ENCODE peak calls at places on chromosomes 16 and 17, in seven cellular contexts. Q is H54, M is ovary, R is gastrocnemius medialis, N is stomach, Y is adrenal gland, H is Peyer's patch. L is an unnamed sample.

GRCh38 chr17:5500804-5501391 is 14.5 kb downstream of the MIS12 start:
- DNase-seq in M (peak), Y (peak), H (peak), N (peak), Q (peak), R (peak), L (peak)

GRCh38 chr17:77837917-77838316 is 120.6 kb upstream of the TNRC6C start:
- DNase-seq in N (no peak), R (no peak), Y (no peak), M (no peak), H (peak), Q (no peak), L (no peak)

GRCh38 chr16:9706217-9706616 is 476.0 kb downstream of the GRIN2A start:
- DNase-seq in R (no peak), H (no peak), Y (no peak), N (no peak), M (no peak), Q (no peak), L (no peak)

GRCh38 chr16:66661210-66661560 is 35.4 kb downstream of the CMTM4 start:
- DNase-seq in H (no peak), Y (no peak), R (no peak), M (no peak), Q (no peak), N (no peak), L (no peak)

GRCh38 chr16:56700195-56700594 is 17.9 kb downstream of the MT1X start:
- DNase-seq in H (no peak), Q (no peak), N (no peak), R (no peak), M (no peak), Y (no peak), L (no peak)

GRCh38 chr17:351436-351713 is 1.2 kb downstream of the RPH3AL start:
- DNase-seq in Y (no peak), Q (no peak), N (no peak), R (no peak), H (no peak), M (no peak), L (no peak)

GRCh38 chr16:69926241-69926640 is 24.9 kb upstream of the CLEC18A start:
- DNase-seq in Y (no peak), H (no peak), N (no peak), R (no peak), Q (no peak), M (no peak), L (no peak)

GRCh38 chr17:72514888-72515287 is 394.1 kb downstream of the SOX9 start:
- DNase-seq in R (no peak), N (no peak), Q (peak), H (no peak), Y (peak), M (peak), L (no peak)

GRCh38 chr17:10116676-10117075 is 81.7 kb downstream of the GAS7 start:
- DNase-seq in H (no peak), Q (no peak), M (no peak), R (no peak), N (no peak), Y (no peak), L (no peak)

GRCh38 chr16:29653436-29653835 is 9.6 kb upstream of the SPN start:
- DNase-seq in N (no peak), R (no peak), H (no peak), M (no peak), Y (no peak), Q (no peak), L (no peak)

GRCh38 chr17:72126575-72127486 is 6.0 kb downstream of the SOX9 start:
- DNase-seq in N (peak), R (no peak), H (no peak), M (no peak), Q (peak), Y (peak), L (no peak)

GRCh38 chr16:78962457-78962929 is 638.0 kb downstream of the MAF start:
- DNase-seq in R (no peak), Q (no peak), H (no peak), M (no peak), Y (no peak), N (no peak), L (no peak)

GRCh38 chr16:1036121-1036520 is 36.4 kb upstream of the SSTR5 start:
- DNase-seq in R (no peak), N (no peak), Y (peak), H (no peak), Q (peak), M (no peak), L (no peak)

GRCh38 chr17:50055055-50055425 is 870 bp upstream of the ITGA3 start:
- DNase-seq in Y (peak), M (peak), R (no peak), Q (no peak), H (peak), N (peak), L (peak)

GRCh38 chr17:60134396-60135159 is 15.2 kb upstream of the CA4 start:
- DNase-seq in R (no peak), Q (no peak), M (no peak), Y (peak), N (peak), H (peak), L (no peak)

GRCh38 chr17:83000738-83001137 is 78.7 kb upstream of the METRNL start:
- DNase-seq in Q (no peak), H (no peak), R (no peak), M (no peak), N (no peak), Y (no peak), L (no peak)

GRCh38 chr16:85810097-85810741 is 10.7 kb downstream of the COX4I1 start:
- DNase-seq in R (no peak), M (no peak), N (no peak), H (peak), Y (no peak), Q (no peak), L (no peak)

GRCh38 chr17:77793146-77793887 is 165.2 kb upstream of the TNRC6C start:
- DNase-seq in R (no peak), N (no peak), M (no peak), Y (no peak), H (no peak), Q (no peak), L (no peak)

GRCh38 chr17:45248132-45248936 is 13.6 kb downstream of the SPATA32 start:
- DNase-seq in Y (peak), M (no peak), R (no peak), Q (no peak), N (peak), H (peak), L (peak)

GRCh38 chr16:65114527-65114926 is 7.3 kb downstream of the CDH11 start:
- DNase-seq in N (no peak), R (no peak), Q (no peak), Y (no peak), M (no peak), H (no peak), L (no peak)

GRCh38 chr17:44981221-44981968 is 13.3 kb upstream of the C1QL1 start:
- DNase-seq in M (no peak), Q (peak), R (no peak), H (no peak), Y (peak), N (no peak), L (no peak)

GRCh38 chr16:88264641-88265285 is 118.0 kb upstream of the ZNF469 start:
- DNase-seq in H (peak), M (peak), N (peak), Y (peak), R (peak), Q (peak), L (peak)

GRCh38 chr16:88289549-88290344 is 93.0 kb upstream of the ZNF469 start:
- DNase-seq in R (no peak), Y (no peak), N (no peak), Q (no peak), H (peak), M (no peak), L (no peak)

GRCh38 chr17:50297407-50297865 is 23.2 kb downstream of the TMEM92 start:
- DNase-seq in H (peak), Y (peak), N (peak), M (peak), R (peak), Q (peak), L (peak)

GRCh38 chr16:64440421-64440831 is 681.4 kb downstream of the CDH11 start:
- DNase-seq in M (no peak), N (no peak), Y (peak), Q (peak), H (no peak), R (peak), L (no peak)

GRCh38 chr16:11118479-11118878 is 137.5 kb downstream of the SOCS1 start:
- DNase-seq in R (no peak), Q (no peak), N (no peak), H (no peak), M (no peak), Y (no peak), L (no peak)

GRCh38 chr16:50368410-50369132 is at the start of gene BRD7:
- DNase-seq in H (peak), Q (peak), R (peak), Y (peak), M (peak), N (peak), L (peak)
- TF ChIP-seq POLR2A in H (no peak), Q (peak), R (peak), Y (peak), M (no peak), N (no peak), L (no peak)

DNA sequence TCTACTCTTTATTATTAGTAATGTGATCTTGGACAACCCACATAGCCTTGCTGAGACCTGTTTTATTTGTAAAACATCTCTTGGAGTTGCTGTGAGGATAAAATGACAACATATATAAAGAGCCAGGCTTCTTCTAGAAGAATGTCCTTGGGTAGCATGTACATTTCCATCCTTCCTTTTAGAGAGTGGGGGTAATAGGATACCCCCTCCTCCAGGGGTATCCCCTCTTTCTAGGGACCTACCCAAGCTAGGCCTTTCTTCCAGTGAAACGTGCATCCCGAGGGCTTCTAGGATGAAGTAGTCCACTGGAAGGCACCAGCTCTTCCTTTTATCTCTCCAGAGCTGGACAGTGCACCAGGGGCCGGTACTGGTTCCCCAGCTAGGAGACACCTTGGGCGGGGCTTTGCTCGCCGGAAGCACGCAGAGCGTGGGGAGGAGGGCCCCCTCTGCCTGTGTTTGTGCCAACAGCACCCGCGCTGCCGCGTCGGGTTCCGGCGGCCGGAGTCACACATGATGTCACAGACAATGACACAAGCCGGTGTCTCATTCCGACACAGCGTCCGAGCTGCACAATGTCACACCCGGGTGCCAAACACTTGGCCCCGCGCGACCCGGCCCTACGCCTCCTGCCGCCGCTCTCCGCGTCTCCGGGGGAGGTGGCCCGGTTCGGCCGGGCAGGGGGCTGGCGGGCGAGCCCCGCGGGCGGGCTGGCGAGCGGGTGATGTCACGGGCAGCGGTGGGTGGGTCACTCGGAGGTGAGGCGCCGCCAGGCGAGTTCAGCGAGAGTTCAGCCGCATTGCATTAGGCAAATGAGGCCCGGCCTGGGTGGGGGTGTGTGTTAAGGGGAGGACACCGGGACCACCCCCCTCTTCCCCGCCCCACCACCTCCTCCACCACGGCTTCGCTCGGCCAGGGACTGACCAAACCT is 23.4 kb downstream of the GJD3 start:
- DNase-seq in Q (peak), M (peak), R (peak), Y (peak), N (peak), H (peak), L (peak)
- TF ChIP-seq POLR2A in Q (peak), M (peak), R (peak), Y (peak), N (no peak), H (peak), L (no peak)

DNA sequence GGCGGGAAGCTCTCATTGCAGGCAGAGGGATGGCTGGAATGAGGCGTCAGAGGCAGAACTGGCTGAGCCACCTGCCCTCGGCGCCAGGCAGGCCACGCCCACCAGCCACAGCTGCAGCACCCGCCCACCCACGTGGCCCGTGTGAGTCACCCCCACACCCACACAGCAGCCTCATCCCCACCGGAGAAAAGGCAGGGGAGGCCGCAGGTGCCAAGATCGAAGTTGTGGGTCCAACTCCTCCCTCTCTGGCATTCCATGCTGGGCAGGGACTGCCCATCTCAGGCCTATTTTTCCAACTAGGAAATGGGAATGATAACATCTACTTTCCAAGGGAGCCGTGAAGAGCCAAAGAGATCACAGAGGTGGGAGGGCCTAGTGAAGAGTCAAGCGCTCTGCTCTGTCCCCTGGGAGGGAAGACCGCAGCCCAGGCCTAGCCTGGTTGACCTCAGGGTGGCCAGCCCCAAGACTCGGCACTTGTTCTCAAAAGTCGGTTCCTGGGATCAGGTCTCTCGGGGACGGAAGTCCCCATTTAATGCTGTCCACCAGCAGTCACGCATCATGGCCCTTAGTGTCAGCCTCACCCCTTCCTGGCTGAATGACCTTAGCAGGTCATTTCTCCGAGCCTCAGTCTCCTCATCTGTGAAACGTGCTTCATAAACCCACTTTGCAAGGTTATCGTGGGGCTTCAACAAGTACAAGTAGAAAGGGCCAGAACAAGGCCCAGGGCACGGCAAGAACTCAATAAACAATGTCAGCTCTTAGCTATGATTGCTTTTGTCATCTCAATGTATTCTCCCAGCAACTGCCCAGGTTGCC is at the start of gene TRPV3:
- DNase-seq in Q (peak), Y (peak), R (peak), N (peak), M (no peak), H (peak), L (no peak)
- TF ChIP-seq POLR2A in Q (no peak), Y (no peak), R (peak), N (no peak), M (no peak), H (peak), L (no peak)

GRCh38 chr17:7256766-7257456 is 4.9 kb downstream of the ELP5 start:
- DNase-seq in Y (no peak), N (no peak), R (no peak), Q (no peak), H (no peak), M (no peak), L (no peak)

GRCh38 chr17:7259555-7259889 is 2.8 kb downstream of the CLDN7 start:
- DNase-seq in N (no peak), M (no peak), Y (no peak), R (no peak), H (peak), Q (no peak), L (no peak)

GRCh38 chr17:7260151-7260550 is 2.1 kb downstream of the CLDN7 start:
- DNase-seq in Y (no peak), N (no peak), M (no peak), R (no peak), Q (no peak), H (no peak), L (no peak)

GRCh38 chr17:7260601-7261376 is 1.5 kb downstream of the CLDN7 start:
- DNase-seq in Q (no peak), N (peak), H (peak), Y (peak), M (no peak), R (no peak), L (peak)

GRCh38 chr17:7258731-7259554 is 3.3 kb downstream of the CLDN7 start:
- DNase-seq in M (no peak), Q (no peak), H (peak), R (no peak), Y (no peak), N (no peak), L (no peak)
- TF ChIP-seq POLR2A in M (no peak), Q (no peak), H (peak), R (no peak), Y (no peak), N (no peak), L (no peak)

GRCh38 chr17:40100419-40100668 is at the start of gene NR1D1:
- DNase-seq in M (no peak), N (no peak), R (no peak), Y (no peak), Q (no peak), H (no peak), L (no peak)

GRCh38 chr17:40098846-40099626 is 1.4 kb downstream of the NR1D1 start:
- DNase-seq in Q (peak), N (peak), H (peak), M (peak), R (peak), Y (peak), L (peak)

GRCh38 chr17:40101367-40102210 is 1.2 kb upstream of the NR1D1 start:
- DNase-seq in Q (no peak), N (no peak), H (no peak), M (no peak), Y (no peak), R (no peak), L (no peak)

GRCh38 chr17:40099627-40100418 is 566 bp downstream of the NR1D1 start:
- DNase-seq in Q (no peak), H (no peak), M (no peak), R (no peak), N (no peak), Y (no peak), L (no peak)

GRCh38 chr17:40100669-40101366 is 429 bp upstream of the NR1D1 start:
- DNase-seq in N (peak), M (peak), Q (peak), H (peak), R (peak), Y (peak), L (peak)
- TF ChIP-seq POLR2A in N (no peak), M (peak), Q (no peak), H (no peak), R (peak), Y (peak), L (no peak)

DNA sequence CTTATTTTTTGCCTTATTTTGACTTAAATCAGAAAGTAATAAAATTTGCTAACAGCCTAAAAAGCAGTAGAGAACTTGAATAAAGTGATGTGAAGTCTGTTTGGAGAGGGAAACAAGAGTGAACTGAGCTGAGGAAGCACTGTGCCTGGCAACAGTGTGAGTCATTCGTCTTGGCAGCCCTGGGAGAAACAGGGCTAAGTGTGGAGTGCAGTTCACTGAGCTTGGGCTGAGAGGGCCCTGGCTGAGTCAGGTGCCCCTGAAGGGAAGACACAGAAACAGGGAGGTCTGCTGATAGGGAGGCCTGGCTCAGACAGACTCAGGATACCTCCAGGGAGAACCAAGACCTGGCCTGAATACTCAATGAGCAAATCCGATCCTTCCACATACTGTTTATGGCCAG is 132.1 kb downstream of the HS3ST4 start:
- DNase-seq in M (no peak), Q (peak), R (no peak), H (no peak), N (no peak), Y (peak), L (no peak)
- TF ChIP-seq POLR2A in M (no peak), Q (no peak), R (no peak), H (no peak), N (no peak), Y (no peak), L (no peak)

GRCh38 chr17:70238228-70238627 is 68.9 kb downstream of the KCNJ2 start:
- DNase-seq in R (no peak), Q (no peak), N (no peak), H (no peak), M (no peak), Y (no peak), L (no peak)

GRCh38 chr17:70241071-70241470 is 71.7 kb downstream of the KCNJ2 start:
- DNase-seq in M (no peak), H (no peak), Y (no peak), R (no peak), Q (no peak), N (no peak), L (no peak)

GRCh38 chr17:70230883-70231282 is 61.6 kb downstream of the KCNJ2 start:
- DNase-seq in R (no peak), Y (no peak), H (no peak), N (no peak), Q (no peak), M (no peak), L (no peak)

GRCh38 chr17:70239391-70239826 is 70.1 kb downstream of the KCNJ2 start:
- DNase-seq in Q (no peak), H (no peak), N (no peak), R (no peak), Y (no peak), M (no peak), L (no peak)

DNA sequence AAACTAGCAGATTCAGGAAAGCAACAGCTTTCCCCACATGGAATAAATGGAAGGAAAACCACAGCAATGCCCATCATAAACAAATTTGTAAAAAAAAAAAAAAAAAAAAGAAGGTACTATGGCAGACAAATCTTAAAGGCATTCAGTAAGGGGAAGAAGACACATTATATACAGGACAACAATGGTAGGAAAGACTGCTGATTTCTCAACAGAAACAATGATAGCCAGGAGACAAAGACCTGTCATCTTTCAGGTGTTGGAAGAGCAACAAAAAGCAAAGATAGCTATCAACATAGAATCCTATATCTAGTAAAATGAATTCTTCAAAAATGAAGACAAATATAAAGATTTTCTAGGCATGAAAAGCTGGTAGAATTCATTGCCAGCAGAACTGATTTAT is 65.9 kb downstream of the KCNJ2 start:
- DNase-seq in Q (no peak), R (no peak), M (no peak), N (no peak), H (no peak), Y (no peak), L (no peak)
- TF ChIP-seq POLR2A in Q (no peak), R (no peak), M (no peak), N (no peak), H (no peak), Y (no peak), L (no peak)

GRCh38 chr17:80260791-80261158 is at the start of gene RNF213:
- DNase-seq in N (peak), R (no peak), Q (peak), M (peak), H (peak), Y (peak), L (no peak)
- TF ChIP-seq POLR2A in N (no peak), R (peak), Q (peak), M (peak), H (peak), Y (peak), L (no peak)